ENCODE peak calls at places on chromosomes 2 and 18, in six cellular contexts. B, W, C, X, L and H are unnamed samples.

GRCh38 chr2:105554235-105554634 is 155.4 kb upstream of the FHL2 start:
- DNase-seq in B (no peak), W (no peak), C (no peak), X (no peak), L (no peak), H (no peak)

GRCh38 chr2:133844214-133844892 is 276.1 kb upstream of the NCKAP5 start:
- DNase-seq in B (no peak), W (peak; percentile 67), C (peak; percentile 88), X (peak; percentile 33), L (no peak), H (peak; percentile 35)

GRCh38 chr18:26556573-26556972 is 8.2 kb upstream of the KCTD1 start:
- DNase-seq in B (no peak), W (no peak), C (no peak), X (no peak), L (no peak), H (no peak)

GRCh38 chr2:10775036-10775780 is 37.4 kb downstream of the PDIA6 start:
- DNase-seq in B (no peak), W (no peak), C (no peak), X (no peak), L (no peak), H (no peak)

GRCh38 chr2:138948070-138948539 is 167.9 kb upstream of the NXPH2 start:
- DNase-seq in B (no peak), W (peak; percentile 98), C (peak; percentile 33), X (no peak), L (peak; percentile 13), H (no peak)

GRCh38 chr18:42365550-42365949 is 410.5 kb downstream of the PIK3C3 start:
- DNase-seq in B (no peak), W (no peak), C (no peak), X (no peak), L (no peak), H (no peak)

GRCh38 chr2:235697041-235697440 is 203.2 kb downstream of the AGAP1 start:
- DNase-seq in B (no peak), W (no peak), C (no peak), X (no peak), L (peak; percentile 9), H (no peak)

GRCh38 chr2:65340898-65341681 is 91.3 kb downstream of the SPRED2 start:
- DNase-seq in B (no peak), W (no peak), C (no peak), X (no peak), L (no peak), H (no peak)

GRCh38 chr2:200000444-200001163 is 45.2 kb downstream of the MAIP1 start:
- DNase-seq in B (no peak), W (no peak), C (no peak), X (no peak), L (no peak), H (no peak)

GRCh38 chr2:27703638-27704341 is 40.1 kb downstream of the SLC4A1AP start:
- DNase-seq in B (peak; percentile 70), W (no peak), C (peak; percentile 96), X (peak; percentile 90), L (peak; percentile 84), H (peak; percentile 82)

GRCh38 chr2:232668805-232669444 is 28.2 kb upstream of the GIGYF2 start:
- DNase-seq in B (no peak), W (no peak), C (no peak), X (peak; percentile 27), L (no peak), H (no peak)

GRCh38 chr2:25238920-25239319 is 70.5 kb upstream of the POMC start:
- DNase-seq in B (no peak), W (no peak), C (no peak), X (no peak), L (no peak), H (no peak)

GRCh38 chr2:186130678-186131511 is 355.2 kb upstream of the ZC3H15 start:
- DNase-seq in B (no peak), W (no peak), C (no peak), X (no peak), L (no peak), H (no peak)

GRCh38 chr2:50953021-50953420 is 78.9 kb downstream of the NRXN1 start:
- DNase-seq in B (no peak), W (peak; percentile 93), C (peak; percentile 68), X (no peak), L (no peak), H (no peak)

GRCh38 chr2:7089284-7089683 is 172.1 kb downstream of the RNF144A start:
- DNase-seq in B (no peak), W (no peak), C (no peak), X (no peak), L (no peak), H (no peak)

GRCh38 chr2:168231609-168232241 is 15.7 kb downstream of the STK39 start:
- DNase-seq in B (peak; percentile 14), W (no peak), C (no peak), X (no peak), L (no peak), H (no peak)

GRCh38 chr2:190862591-190862991 is 18.0 kb upstream of the GLS start:
- DNase-seq in B (no peak), W (peak; percentile 74), C (peak; percentile 57), X (no peak), L (no peak), H (no peak)

GRCh38 chr18:29198834-29199233 is 1021.9 kb upstream of the CDH2 start:
- DNase-seq in B (no peak), W (no peak), C (no peak), X (no peak), L (no peak), H (no peak)

GRCh38 chr2:29580223-29580622 is 341.2 kb downstream of the ALK start:
- DNase-seq in B (no peak), W (no peak), C (no peak), X (no peak), L (no peak), H (no peak)

GRCh38 chr2:109259671-109260070 is 130.7 kb downstream of the SH3RF3 start:
- DNase-seq in B (no peak), W (no peak), C (no peak), X (no peak), L (no peak), H (no peak)

GRCh38 chr2:109260116-109260855 is 131.3 kb downstream of the SH3RF3 start:
- DNase-seq in B (no peak), W (no peak), C (no peak), X (no peak), L (no peak), H (no peak)

GRCh38 chr2:109261906-109262631 is 133.1 kb downstream of the SH3RF3 start:
- DNase-seq in B (no peak), W (no peak), C (no peak), X (no peak), L (no peak), H (no peak)

GRCh38 chr2:109258905-109259540 is 130.0 kb downstream of the SH3RF3 start:
- DNase-seq in B (no peak), W (no peak), C (no peak), X (peak; percentile 8), L (no peak), H (no peak)

DNA sequence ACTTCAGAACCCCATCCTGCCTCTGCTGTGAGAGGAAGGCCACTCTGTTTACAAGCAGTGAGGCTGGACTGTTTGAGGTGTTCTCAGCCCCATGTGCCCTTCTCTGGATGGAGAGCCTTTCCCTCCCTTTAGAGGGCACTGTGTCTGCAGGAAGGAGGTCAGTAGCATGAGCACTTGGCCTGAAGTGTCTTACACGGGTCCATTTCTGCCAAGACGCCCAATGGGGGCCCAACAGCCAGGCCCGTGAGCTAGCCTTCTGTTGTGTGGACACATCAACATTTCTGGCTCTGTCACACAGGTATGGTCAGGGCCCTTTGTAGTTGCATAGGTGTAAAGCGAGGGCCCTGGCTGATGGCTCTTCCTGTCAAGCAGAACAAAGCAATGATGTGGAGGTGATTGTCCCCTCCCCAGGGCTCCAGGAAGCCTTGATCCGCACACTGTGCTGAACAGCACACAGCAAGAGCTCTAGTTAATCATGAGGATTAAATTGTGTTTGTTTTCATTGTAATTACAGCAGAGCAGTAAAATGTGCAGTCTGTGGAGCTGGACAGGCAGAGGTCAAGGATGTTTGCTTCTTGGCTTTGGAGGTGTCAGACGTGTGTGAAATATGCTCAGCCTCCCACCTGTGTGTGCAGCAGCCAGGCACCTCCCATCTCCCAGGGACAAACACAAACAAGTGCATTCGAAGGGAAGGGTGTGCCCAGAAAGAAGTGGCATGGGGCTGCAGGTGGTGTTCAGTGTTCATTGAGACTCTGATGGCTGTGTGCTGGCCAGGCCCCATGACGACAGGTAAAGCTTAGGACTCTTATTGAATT is 132.1 kb downstream of the SH3RF3 start:
- DNase-seq in B (no peak), W (no peak), C (peak; percentile 34), X (no peak), L (no peak), H (no peak)
- TF ChIP-seq CTCF in B (peak; percentile 45), W (peak; percentile 41), C (peak; percentile 34), X (no peak), L (no peak), H (no peak)

GRCh38 chr18:77911973-77912372 is 662.3 kb downstream of the GALR1 start:
- DNase-seq in B (no peak), W (no peak), C (no peak), X (no peak), L (no peak), H (no peak)
- H3K27me3 ChIP-seq in B (peaks cover 42% of the 10 kb centered on the region), W (no peaks in the 10 kb centered on the region), C (no peaks in the 10 kb centered on the region), X (no peaks in the 10 kb centered on the region), L (no peaks in the 10 kb centered on the region), H (peaks cover 4% of the 10 kb centered on the region)

GRCh38 chr18:10685484-10685883 is 159.7 kb downstream of the NAPG start:
- DNase-seq in B (no peak), W (no peak), C (no peak), X (no peak), L (no peak), H (no peak)

GRCh38 chr18:10681581-10682367 is 155.9 kb downstream of the NAPG start:
- DNase-seq in B (no peak), W (no peak), C (peak; percentile 16), X (no peak), L (no peak), H (no peak)

GRCh38 chr18:10687161-10687925 is 161.5 kb downstream of the NAPG start:
- DNase-seq in B (no peak), W (peak; percentile 53), C (peak; percentile 1), X (no peak), L (no peak), H (no peak)

DNA sequence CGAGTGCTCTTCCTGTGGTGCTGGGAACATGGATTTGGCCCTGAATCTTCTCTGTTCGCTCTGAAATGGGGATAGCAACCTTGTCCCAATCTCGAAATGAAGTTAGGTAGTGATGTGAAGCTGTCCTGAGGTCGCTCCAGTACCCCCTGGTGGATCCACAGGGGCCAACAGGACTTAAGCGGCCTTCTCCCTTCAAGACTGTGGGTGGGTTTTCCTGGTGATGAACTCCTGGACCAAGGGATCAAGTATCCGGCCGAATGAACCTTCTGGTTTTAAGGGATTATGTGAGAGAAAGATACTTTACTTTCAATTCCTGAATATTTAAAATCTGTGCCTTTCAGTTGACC is 156.5 kb downstream of the NAPG start:
- DNase-seq in B (no peak), W (no peak), C (no peak), X (no peak), L (no peak), H (no peak)
- TF ChIP-seq CTCF in B (no peak), W (peak; percentile 3), C (no peak), X (no peak), L (no peak), H (no peak)

DNA sequence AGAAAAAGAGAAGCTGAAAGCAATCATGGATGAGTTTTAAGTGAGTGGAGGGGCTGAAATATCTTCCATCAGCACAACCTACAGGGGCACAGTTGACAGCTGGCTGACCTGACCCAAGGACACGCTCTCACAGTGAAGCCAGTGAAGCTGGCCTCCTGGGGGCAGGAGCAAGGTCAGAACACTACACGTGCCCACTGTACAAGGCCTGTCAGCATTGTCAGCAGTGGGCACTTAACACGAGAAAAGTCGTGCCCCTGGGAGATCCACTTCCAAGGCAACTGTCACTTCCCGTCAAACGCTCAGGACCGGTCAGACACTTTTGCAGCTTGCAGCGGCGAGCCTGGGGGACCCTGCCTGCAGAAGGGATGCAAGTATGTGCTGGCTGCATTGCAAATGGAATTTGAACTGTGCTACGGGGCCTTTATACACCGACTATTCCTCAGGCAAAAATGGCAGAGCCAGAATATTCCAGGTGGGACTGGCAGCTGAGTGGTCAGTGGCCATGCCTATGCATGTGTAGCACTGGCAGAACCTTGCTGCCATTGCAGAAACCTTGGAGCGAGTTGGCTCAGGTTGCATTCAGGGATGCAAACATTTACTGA is 176.2 kb downstream of the BCL2 start:
- DNase-seq in B (no peak), W (no peak), C (no peak), X (no peak), L (no peak), H (no peak)
- H3K27me3 ChIP-seq in B (no peaks in the 10 kb centered on the region), W (peaks cover 37% of the 10 kb centered on the region), C (peaks cover 12% of the 10 kb centered on the region), X (no peaks in the 10 kb centered on the region), L (no peaks in the 10 kb centered on the region), H (no peaks in the 10 kb centered on the region)